ENCODE peak calls at places on chromosomes 16 and 17, in six cellular contexts. One of them, this sample, is unnamed.
A peak's percentile ranks its signal among the peaks of the same experiment; 100 is the strongest.

GRCh38 chr16:4386951-4387565 is 15.4 kb downstream of the VASN start:
- DNase-seq in GM12878: no peak
- DNase-seq in K562: no peak
- DNase-seq in HepG2: no peak
- DNase-seq in H1: no peak
- DNase-seq in GM12891: no peak
- DNase-seq in this sample: no peak

GRCh38 chr17:17933775-17934174 is 38.4 kb downstream of the TOM1L2 start:
- DNase-seq in H1: no peak
- DNase-seq in GM12878: no peak
- DNase-seq in GM12891: no peak
- DNase-seq in HepG2: no peak
- DNase-seq in K562: no peak
- DNase-seq in this sample: no peak

GRCh38 chr17:43913584-43913983 is 6.2 kb upstream of the MPP2 start:
- DNase-seq in GM12891: no peak
- DNase-seq in K562: no peak
- DNase-seq in GM12878: no peak
- DNase-seq in HepG2: no peak
- DNase-seq in H1: no peak
- DNase-seq in this sample: no peak

GRCh38 chr17:49696233-49696761 is 11.5 kb downstream of the SLC35B1 start:
- DNase-seq in K562: no peak
- DNase-seq in GM12878: peak; percentile 72
- DNase-seq in GM12891: no peak
- DNase-seq in HepG2: no peak
- DNase-seq in H1: no peak
- DNase-seq in this sample: no peak

GRCh38 chr16:4935231-4935855 is 1.6 kb downstream of the PPL start:
- DNase-seq in HepG2: no peak
- DNase-seq in GM12878: no peak
- DNase-seq in GM12891: no peak
- DNase-seq in K562: no peak
- DNase-seq in H1: no peak
- DNase-seq in this sample: no peak

GRCh38 chr16:87948735-87949070 is 2.5 kb upstream of the BANP start:
- DNase-seq in HepG2: no peak
- DNase-seq in GM12891: no peak
- DNase-seq in GM12878: no peak
- DNase-seq in K562: no peak
- DNase-seq in H1: no peak
- DNase-seq in this sample: no peak

GRCh38 chr17:35587074-35587961 is at the start of gene AP2B1:
- DNase-seq in HepG2: peak; percentile 83
- DNase-seq in GM12878: peak; percentile 95
- DNase-seq in GM12891: peak; percentile 68
- DNase-seq in H1: peak; percentile 96
- DNase-seq in K562: peak; percentile 90
- DNase-seq in this sample: peak; percentile 71

GRCh38 chr17:46943218-46943510 is 20.2 kb downstream of the GOSR2 start:
- DNase-seq in H1: no peak
- DNase-seq in K562: no peak
- DNase-seq in GM12891: no peak
- DNase-seq in GM12878: no peak
- DNase-seq in HepG2: no peak
- DNase-seq in this sample: no peak

GRCh38 chr17:1720856-1721386 is 3.6 kb upstream of the WDR81 start:
- DNase-seq in K562: no peak
- DNase-seq in GM12878: no peak
- DNase-seq in H1: no peak
- DNase-seq in HepG2: peak; percentile 51
- DNase-seq in GM12891: no peak
- DNase-seq in this sample: no peak

GRCh38 chr17:29400818-29401217 is 10.7 kb downstream of the TAOK1 start:
- DNase-seq in K562: no peak
- DNase-seq in H1: no peak
- DNase-seq in GM12878: no peak
- DNase-seq in HepG2: no peak
- DNase-seq in GM12891: no peak
- DNase-seq in this sample: no peak

GRCh38 chr17:38731526-38732294 is 1.6 kb downstream of the CISD3 start:
- DNase-seq in HepG2: no peak
- DNase-seq in GM12891: no peak
- DNase-seq in GM12878: no peak
- DNase-seq in K562: no peak
- DNase-seq in H1: no peak
- DNase-seq in this sample: no peak

GRCh38 chr17:38729886-38730525 is at the start of gene CISD3:
- DNase-seq in K562: peak; percentile 94
- DNase-seq in H1: no peak
- DNase-seq in HepG2: peak; percentile 81
- DNase-seq in GM12878: no peak
- DNase-seq in GM12891: peak; percentile 96
- DNase-seq in this sample: peak; percentile 94

GRCh38 chr17:38732376-38733314 is 2.5 kb downstream of the CISD3 start:
- DNase-seq in H1: no peak
- DNase-seq in K562: no peak
- DNase-seq in GM12891: no peak
- DNase-seq in HepG2: no peak
- DNase-seq in GM12878: no peak
- DNase-seq in this sample: no peak

GRCh38 chr17:38729368-38729885 is 714 bp upstream of the CISD3 start:
- DNase-seq in H1: no peak
- DNase-seq in HepG2: no peak
- DNase-seq in K562: no peak
- DNase-seq in GM12878: no peak
- DNase-seq in GM12891: no peak
- DNase-seq in this sample: no peak

DNA sequence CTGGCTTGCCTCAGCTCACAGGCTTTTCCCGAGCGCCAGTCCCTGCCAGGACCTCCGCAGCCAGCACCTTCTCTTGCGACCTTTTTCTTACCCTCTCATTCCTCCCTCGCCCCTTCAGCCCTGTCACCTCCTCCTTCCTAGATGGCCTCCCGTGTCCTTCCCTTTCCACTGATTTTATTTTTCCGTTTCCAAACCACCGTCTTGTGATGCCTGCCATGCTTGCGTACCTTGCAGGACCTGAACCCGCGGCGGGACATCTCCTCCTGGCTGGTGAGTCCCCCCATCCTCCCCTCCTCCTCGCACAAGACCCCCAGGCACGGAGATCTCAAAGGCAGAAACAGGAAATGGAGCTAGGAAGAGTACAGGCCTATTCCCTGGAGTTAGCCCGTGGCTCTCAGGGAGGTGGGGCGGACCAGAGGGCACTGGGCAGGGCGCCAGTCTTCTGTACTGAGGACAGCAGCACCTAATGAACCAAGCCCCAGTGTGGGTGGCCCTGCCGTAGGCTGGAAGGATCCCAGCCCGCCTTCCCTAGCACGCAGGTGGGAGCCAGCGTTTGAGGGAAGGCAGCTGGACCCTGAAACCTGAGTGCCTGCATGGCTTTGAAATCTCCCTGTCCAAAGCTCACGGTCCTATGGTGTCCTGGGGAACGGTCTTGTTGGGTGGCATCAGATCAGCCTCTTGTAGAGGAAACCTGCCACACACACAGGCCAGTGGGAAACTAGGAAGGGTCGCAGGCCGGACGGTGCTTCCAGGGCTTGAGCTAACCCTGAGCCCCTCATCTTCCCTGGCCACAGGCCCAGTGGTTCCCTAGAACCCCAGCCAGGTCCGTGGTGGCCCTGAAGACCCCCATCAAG is 612 bp downstream of the CISD3 start:
- DNase-seq in HepG2: peak; percentile 90
- DNase-seq in H1: no peak
- DNase-seq in K562: no peak
- DNase-seq in GM12878: no peak
- DNase-seq in GM12891: no peak
- DNase-seq in this sample: no peak
- TF ChIP-seq POLR2A in HepG2: peak; percentile 72
- TF ChIP-seq POLR2A in H1: no peak
- TF ChIP-seq POLR2A in K562: no peak
- TF ChIP-seq POLR2A in GM12878: no peak
- TF ChIP-seq POLR2A in GM12891: no peak
- TF ChIP-seq POLR2A in this sample: no peak

GRCh38 chr17:76737676-76738467 is at the start of gene MFSD11:
- DNase-seq in K562: peak; percentile 89
- DNase-seq in GM12891: peak; percentile 89
- DNase-seq in HepG2: peak; percentile 90
- DNase-seq in H1: peak; percentile 87
- DNase-seq in GM12878: no peak
- DNase-seq in this sample: peak; percentile 94
- TF ChIP-seq POLR2AphosphoS5 in K562: peak; percentile 54
- TF ChIP-seq POLR2AphosphoS5 in GM12891: peak; percentile 0
- TF ChIP-seq POLR2AphosphoS5 in HepG2: peak; percentile 60
- TF ChIP-seq POLR2AphosphoS5 in H1: peak; percentile 68
- TF ChIP-seq POLR2AphosphoS5 in GM12878: no peak
- TF ChIP-seq POLR2AphosphoS5 in this sample: no peak

DNA sequence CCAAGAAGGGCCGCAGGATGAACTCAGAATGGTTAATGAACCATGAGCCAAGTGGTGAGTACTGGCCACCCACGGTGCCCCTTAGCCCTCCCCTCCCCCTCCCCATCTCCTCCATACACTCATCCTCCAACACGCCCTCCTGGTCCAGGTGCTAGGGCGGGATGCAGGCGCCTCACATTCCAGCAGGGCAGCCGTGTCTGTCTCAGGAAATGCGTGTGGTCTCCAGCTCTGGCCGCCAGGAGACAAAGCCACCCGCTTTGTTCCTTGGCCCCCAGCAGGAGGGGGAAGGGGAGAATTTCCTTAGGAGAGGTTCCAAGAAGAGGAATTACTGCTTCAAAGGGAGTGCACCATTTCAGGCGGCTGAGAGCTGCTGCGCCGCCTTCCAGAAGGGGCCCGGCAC is 29.8 kb upstream of the RMI2 start:
- DNase-seq in GM12878: no peak
- DNase-seq in H1: peak; percentile 99
- DNase-seq in K562: no peak
- DNase-seq in GM12891: no peak
- DNase-seq in HepG2: no peak
- DNase-seq in this sample: no peak
- TF ChIP-seq TAF1 in GM12878: no peak
- TF ChIP-seq TAF1 in H1: no peak
- TF ChIP-seq TAF1 in K562: no peak
- TF ChIP-seq TAF1 in GM12891: no peak
- TF ChIP-seq TAF1 in HepG2: no peak
- TF ChIP-seq TAF1 in this sample: no peak

GRCh38 chr17:75267146-75267402 is 4.0 kb downstream of the MIF4GD start:
- DNase-seq in H1: no peak
- DNase-seq in K562: no peak
- DNase-seq in GM12878: no peak
- DNase-seq in HepG2: no peak
- DNase-seq in GM12891: no peak
- DNase-seq in this sample: no peak

GRCh38 chr17:75270218-75270965 is 639 bp downstream of the MIF4GD start:
- DNase-seq in H1: no peak
- DNase-seq in GM12878: no peak
- DNase-seq in GM12891: peak; percentile 63
- DNase-seq in HepG2: peak; percentile 88
- DNase-seq in K562: peak; percentile 78
- DNase-seq in this sample: peak; percentile 67

GRCh38 chr17:75267403-75268232 is 3.4 kb downstream of the MIF4GD start:
- DNase-seq in H1: peak; percentile 67
- DNase-seq in K562: peak; percentile 58
- DNase-seq in GM12878: no peak
- DNase-seq in GM12891: no peak
- DNase-seq in HepG2: peak; percentile 86
- DNase-seq in this sample: no peak

GRCh38 chr17:75270966-75271232 is at the start of gene MIF4GD:
- DNase-seq in K562: no peak
- DNase-seq in GM12878: no peak
- DNase-seq in HepG2: no peak
- DNase-seq in GM12891: no peak
- DNase-seq in H1: no peak
- DNase-seq in this sample: no peak

DNA sequence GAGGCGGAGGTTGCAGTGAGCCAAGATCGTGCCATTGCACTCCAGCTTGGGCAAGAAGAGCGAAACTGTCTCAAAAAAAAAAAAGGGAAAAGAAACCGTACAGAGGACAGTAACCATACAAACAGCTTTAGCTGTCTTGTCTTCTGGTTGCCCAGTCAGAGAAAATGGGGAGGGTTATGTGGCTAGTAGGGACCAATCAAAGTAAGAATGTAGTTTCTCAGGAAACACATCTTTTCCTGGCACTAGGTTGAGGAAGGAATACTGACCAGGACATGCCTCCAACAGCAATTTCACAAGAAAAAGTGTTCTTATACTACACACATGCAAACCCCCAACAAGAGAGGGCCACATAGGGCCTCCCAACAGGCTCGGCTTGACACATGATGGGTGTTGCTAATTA is 2.1 kb downstream of the MIF4GD start:
- DNase-seq in K562: no peak
- DNase-seq in GM12878: no peak
- DNase-seq in GM12891: no peak
- DNase-seq in HepG2: no peak
- DNase-seq in H1: no peak
- DNase-seq in this sample: no peak
- TF ChIP-seq POLR2A in K562: peak; percentile 35
- TF ChIP-seq POLR2A in GM12878: no peak
- TF ChIP-seq POLR2A in GM12891: peak; percentile 42
- TF ChIP-seq POLR2A in HepG2: no peak
- TF ChIP-seq POLR2A in H1: no peak
- TF ChIP-seq POLR2A in this sample: no peak

GRCh38 chr17:18968945-18969887 is 17.3 kb downstream of the SLC5A10 start:
- DNase-seq in K562: peak; percentile 37
- DNase-seq in HepG2: no peak
- DNase-seq in GM12891: no peak
- DNase-seq in H1: no peak
- DNase-seq in GM12878: no peak
- DNase-seq in this sample: no peak
- TF ChIP-seq POLR2AphosphoS5 in K562: no peak
- TF ChIP-seq POLR2AphosphoS5 in HepG2: no peak
- TF ChIP-seq POLR2AphosphoS5 in GM12891: no peak
- TF ChIP-seq POLR2AphosphoS5 in H1: no peak
- TF ChIP-seq POLR2AphosphoS5 in GM12878: no peak
- TF ChIP-seq POLR2AphosphoS5 in this sample: no peak

DNA sequence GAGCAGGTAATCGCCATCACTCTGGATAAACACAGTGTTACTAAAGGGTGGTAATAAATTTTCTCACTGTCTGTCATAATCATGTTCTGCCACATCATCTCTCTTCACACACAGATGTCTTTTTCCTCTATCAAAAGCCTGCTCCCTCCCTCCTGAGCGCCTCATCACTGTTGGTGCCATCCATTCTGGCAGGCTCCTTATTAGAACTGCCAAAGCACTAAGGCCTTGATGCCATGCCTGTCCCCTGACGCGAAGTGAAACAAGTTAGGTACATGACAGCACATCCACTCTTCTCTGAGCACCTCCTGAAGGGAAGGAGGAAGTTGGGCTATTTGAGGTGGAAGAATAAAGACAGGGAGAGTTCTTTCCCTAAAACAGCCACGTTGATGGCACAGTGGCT is 38.2 kb upstream of the AXIN2 start:
- DNase-seq in HepG2: no peak
- DNase-seq in GM12891: no peak
- DNase-seq in H1: no peak
- DNase-seq in GM12878: no peak
- DNase-seq in K562: no peak
- DNase-seq in this sample: no peak
- TF ChIP-seq TAF1 in HepG2: no peak
- TF ChIP-seq TAF1 in GM12891: no peak
- TF ChIP-seq TAF1 in H1: no peak
- TF ChIP-seq TAF1 in GM12878: no peak
- TF ChIP-seq TAF1 in K562: no peak
- TF ChIP-seq TAF1 in this sample: no peak

This sample was measured in GM12892.